ENCODE peak calls at places on chromosomes 16 and 17, in ten cellular contexts. One of them, this sample, is unnamed.

GRCh38 chr16:85750827-85751641 is at the start of gene C16orf74:
- DNase-seq in GM19239: no peak
- DNase-seq in heart right ventricle: peak
- DNase-seq in stimulated activated naive CD4-positive, alpha-beta T cell: no peak
- DNase-seq in non-pigmented ciliary epithelial cell: no peak
- DNase-seq in HTR-8/SVneo: peak
- DNase-seq in globus pallidus: no peak
- DNase-seq in left ventricle myocardium superior: peak
- DNase-seq in effector memory CD4-positive, alpha-beta T cell: no peak
- DNase-seq in GM23248: peak
- DNase-seq in this sample: peak

GRCh38 chr16:3171855-3172593 is 16.0 kb upstream of the OR1F1 start:
- DNase-seq in GM19239: no peak
- DNase-seq in heart right ventricle: no peak
- DNase-seq in stimulated activated naive CD4-positive, alpha-beta T cell: no peak
- DNase-seq in non-pigmented ciliary epithelial cell: no peak
- DNase-seq in HTR-8/SVneo: no peak
- DNase-seq in globus pallidus: no peak
- DNase-seq in left ventricle myocardium superior: no peak
- DNase-seq in effector memory CD4-positive, alpha-beta T cell: no peak
- DNase-seq in GM23248: peak
- DNase-seq in this sample: peak

GRCh38 chr17:74063439-74063838 is 140.0 kb upstream of the RPL38 start:
- DNase-seq in GM19239: no peak
- DNase-seq in heart right ventricle: no peak
- DNase-seq in stimulated activated naive CD4-positive, alpha-beta T cell: no peak
- DNase-seq in non-pigmented ciliary epithelial cell: no peak
- DNase-seq in HTR-8/SVneo: no peak
- DNase-seq in globus pallidus: no peak
- DNase-seq in left ventricle myocardium superior: no peak
- DNase-seq in effector memory CD4-positive, alpha-beta T cell: no peak
- DNase-seq in GM23248: no peak
- DNase-seq in this sample: no peak

GRCh38 chr17:57488856-57489255 is 232.5 kb downstream of the MSI2 start:
- DNase-seq in GM19239: no peak
- DNase-seq in heart right ventricle: peak
- DNase-seq in stimulated activated naive CD4-positive, alpha-beta T cell: no peak
- DNase-seq in non-pigmented ciliary epithelial cell: no peak
- DNase-seq in HTR-8/SVneo: no peak
- DNase-seq in globus pallidus: no peak
- DNase-seq in left ventricle myocardium superior: peak
- DNase-seq in effector memory CD4-positive, alpha-beta T cell: no peak
- DNase-seq in GM23248: no peak
- DNase-seq in this sample: no peak

GRCh38 chr16:106623-107324 is 28.7 kb downstream of the MPG start:
- DNase-seq in GM19239: peak
- DNase-seq in heart right ventricle: no peak
- DNase-seq in stimulated activated naive CD4-positive, alpha-beta T cell: peak
- DNase-seq in non-pigmented ciliary epithelial cell: peak
- DNase-seq in HTR-8/SVneo: peak
- DNase-seq in globus pallidus: peak
- DNase-seq in left ventricle myocardium superior: no peak
- DNase-seq in effector memory CD4-positive, alpha-beta T cell: peak
- DNase-seq in GM23248: peak
- DNase-seq in this sample: peak

GRCh38 chr16:27106305-27106704 is 39.6 kb downstream of the C16orf82 start:
- DNase-seq in GM19239: no peak
- DNase-seq in heart right ventricle: no peak
- DNase-seq in stimulated activated naive CD4-positive, alpha-beta T cell: no peak
- DNase-seq in non-pigmented ciliary epithelial cell: no peak
- DNase-seq in HTR-8/SVneo: no peak
- DNase-seq in globus pallidus: no peak
- DNase-seq in left ventricle myocardium superior: no peak
- DNase-seq in effector memory CD4-positive, alpha-beta T cell: no peak
- DNase-seq in GM23248: no peak
- DNase-seq in this sample: no peak

GRCh38 chr17:7060165-7060890 is 16.4 kb upstream of the SLC16A11 start:
- DNase-seq in GM19239: no peak
- DNase-seq in heart right ventricle: no peak
- DNase-seq in stimulated activated naive CD4-positive, alpha-beta T cell: no peak
- DNase-seq in non-pigmented ciliary epithelial cell: peak
- DNase-seq in HTR-8/SVneo: peak
- DNase-seq in globus pallidus: no peak
- DNase-seq in left ventricle myocardium superior: no peak
- DNase-seq in effector memory CD4-positive, alpha-beta T cell: no peak
- DNase-seq in GM23248: peak
- DNase-seq in this sample: peak

GRCh38 chr16:67917852-67918236 is 13.8 kb downstream of the CTRL start:
- DNase-seq in GM19239: no peak
- DNase-seq in heart right ventricle: no peak
- DNase-seq in stimulated activated naive CD4-positive, alpha-beta T cell: no peak
- DNase-seq in non-pigmented ciliary epithelial cell: no peak
- DNase-seq in HTR-8/SVneo: peak
- DNase-seq in globus pallidus: no peak
- DNase-seq in left ventricle myocardium superior: no peak
- DNase-seq in effector memory CD4-positive, alpha-beta T cell: no peak
- DNase-seq in GM23248: peak
- DNase-seq in this sample: no peak

GRCh38 chr16:61042736-61043135 is 993.5 kb downstream of the CDH8 start:
- DNase-seq in GM19239: no peak
- DNase-seq in heart right ventricle: no peak
- DNase-seq in stimulated activated naive CD4-positive, alpha-beta T cell: no peak
- DNase-seq in non-pigmented ciliary epithelial cell: no peak
- DNase-seq in HTR-8/SVneo: no peak
- DNase-seq in globus pallidus: no peak
- DNase-seq in left ventricle myocardium superior: no peak
- DNase-seq in effector memory CD4-positive, alpha-beta T cell: no peak
- DNase-seq in GM23248: no peak
- DNase-seq in this sample: no peak

GRCh38 chr17:47288531-47289116 is 35.0 kb downstream of the ITGB3 start:
- DNase-seq in GM19239: no peak
- DNase-seq in heart right ventricle: no peak
- DNase-seq in stimulated activated naive CD4-positive, alpha-beta T cell: no peak
- DNase-seq in non-pigmented ciliary epithelial cell: no peak
- DNase-seq in HTR-8/SVneo: no peak
- DNase-seq in globus pallidus: no peak
- DNase-seq in left ventricle myocardium superior: no peak
- DNase-seq in effector memory CD4-positive, alpha-beta T cell: no peak
- DNase-seq in GM23248: peak
- DNase-seq in this sample: peak

GRCh38 chr16:1654505-1655268 is 23.4 kb upstream of the JPT2 start:
- DNase-seq in GM19239: no peak
- DNase-seq in heart right ventricle: no peak
- DNase-seq in stimulated activated naive CD4-positive, alpha-beta T cell: no peak
- DNase-seq in non-pigmented ciliary epithelial cell: no peak
- DNase-seq in HTR-8/SVneo: no peak
- DNase-seq in globus pallidus: no peak
- DNase-seq in left ventricle myocardium superior: no peak
- DNase-seq in effector memory CD4-positive, alpha-beta T cell: no peak
- DNase-seq in GM23248: no peak
- DNase-seq in this sample: no peak

GRCh38 chr16:84360170-84360569 is 8.2 kb upstream of the ATP2C2 start:
- DNase-seq in GM19239: no peak
- DNase-seq in heart right ventricle: no peak
- DNase-seq in stimulated activated naive CD4-positive, alpha-beta T cell: no peak
- DNase-seq in non-pigmented ciliary epithelial cell: no peak
- DNase-seq in HTR-8/SVneo: no peak
- DNase-seq in globus pallidus: no peak
- DNase-seq in left ventricle myocardium superior: no peak
- DNase-seq in effector memory CD4-positive, alpha-beta T cell: peak
- DNase-seq in GM23248: no peak
- DNase-seq in this sample: no peak